ENCODE peak calls at places on chromosomes 5 and 9, in ten cellular contexts. J is upper lobe of right lung; M is tibial nerve; E is CD4-positive, alpha-beta T cell; A is GM23338; F is BJ; D is lower lobe of right lung; G is RWPE1; Q is HFF-Myc; K is type B pancreatic cell. Y is an unnamed sample.

GRCh38 chr9:16619341-16619740 is 251.1 kb downstream of the BNC2 start:
- DNase-seq in K (no peak), Q (no peak), J (no peak), D (no peak), M (no peak), G (no peak), F (no peak), E (no peak), A (no peak), Y (no peak)

GRCh38 chr5:38719916-38720315 is 125.9 kb upstream of the OSMR start:
- DNase-seq in E (no peak), J (no peak), Q (peak; percentile 81), A (no peak), M (no peak), D (no peak), G (peak; percentile 12), K (no peak), F (peak; percentile 82), Y (no peak)

GRCh38 chr5:112787261-112787660 is 49.6 kb downstream of the APC start:
- DNase-seq in M (no peak), F (no peak), Q (no peak), E (no peak), G (no peak), K (no peak), J (no peak), A (no peak), D (no peak), Y (no peak)

GRCh38 chr9:121735065-121735791 is 83.8 kb downstream of the DAB2IP start:
- DNase-seq in D (no peak), M (no peak), K (no peak), A (peak; percentile 86), G (peak; percentile 64), J (no peak), F (peak; percentile 41), E (no peak), Q (peak; percentile 51), Y (peak; percentile 48)

GRCh38 chr5:143448518-143448917 is 45.0 kb upstream of the NR3C1 start:
- DNase-seq in J (no peak), F (no peak), G (no peak), K (no peak), Q (no peak), E (no peak), A (no peak), D (no peak), M (no peak), Y (no peak)

GRCh38 chr5:110623875-110624274 is 102.6 kb downstream of the TMEM232 start:
- DNase-seq in K (no peak), M (no peak), Q (no peak), J (no peak), G (no peak), D (no peak), E (no peak), A (no peak), F (no peak), Y (no peak)

GRCh38 chr5:68287976-68288755 is 72.6 kb downstream of the PIK3R1 start:
- DNase-seq in Q (no peak), F (no peak), E (peak; percentile 19), G (peak; percentile 48), M (peak; percentile 25), D (peak; percentile 69), J (peak; percentile 76), A (peak; percentile 75), K (peak; percentile 84), Y (peak; percentile 73)

GRCh38 chr9:134057751-134058701 is 9.8 kb downstream of the BRD3 start:
- DNase-seq in E (no peak), D (peak; percentile 43), J (peak; percentile 61), Q (no peak), M (no peak), K (no peak), G (no peak), F (no peak), A (no peak), Y (no peak)

GRCh38 chr9:136695435-136695895 is 8.2 kb upstream of the AGPAT2 start:
- DNase-seq in J (peak; percentile 92), M (no peak), K (no peak), Q (no peak), D (peak; percentile 87), E (no peak), A (no peak), F (no peak), G (no peak), Y (no peak)

GRCh38 chr5:1006656-1007071 is 1.9 kb upstream of the NKD2 start:
- DNase-seq in M (peak; percentile 2), F (no peak), J (peak; percentile 50), K (peak; percentile 60), A (no peak), E (no peak), Q (no peak), G (no peak), D (peak; percentile 28), Y (no peak)

GRCh38 chr9:106945727-106946690 is 83.0 kb downstream of the ZNF462 start:
- DNase-seq in D (no peak), G (no peak), K (no peak), E (no peak), M (no peak), F (no peak), Q (peak; percentile 35), A (no peak), J (no peak), Y (no peak)

GRCh38 chr9:93666279-93666784 is 89.9 kb downstream of the PHF2 start:
- DNase-seq in F (no peak), D (peak; percentile 10), E (no peak), J (peak; percentile 45), A (no peak), Q (no peak), M (no peak), K (no peak), G (no peak), Y (no peak)

GRCh38 chr5:135113323-135113722 is 79.3 kb upstream of the PITX1 start:
- DNase-seq in K (no peak), Q (no peak), A (no peak), E (no peak), J (no peak), G (no peak), M (no peak), D (no peak), F (no peak), Y (no peak)

GRCh38 chr9:6449645-6450044 is 36.6 kb downstream of the UHRF2 start:
- DNase-seq in D (no peak), F (no peak), K (no peak), M (no peak), G (no peak), E (no peak), A (no peak), J (no peak), Q (no peak), Y (no peak)

GRCh38 chr9:130262061-130262745 is 3.4 kb upstream of the HMCN2 start:
- DNase-seq in F (no peak), J (no peak), M (no peak), G (no peak), D (no peak), E (no peak), K (no peak), A (no peak), Q (no peak), Y (no peak)

DNA sequence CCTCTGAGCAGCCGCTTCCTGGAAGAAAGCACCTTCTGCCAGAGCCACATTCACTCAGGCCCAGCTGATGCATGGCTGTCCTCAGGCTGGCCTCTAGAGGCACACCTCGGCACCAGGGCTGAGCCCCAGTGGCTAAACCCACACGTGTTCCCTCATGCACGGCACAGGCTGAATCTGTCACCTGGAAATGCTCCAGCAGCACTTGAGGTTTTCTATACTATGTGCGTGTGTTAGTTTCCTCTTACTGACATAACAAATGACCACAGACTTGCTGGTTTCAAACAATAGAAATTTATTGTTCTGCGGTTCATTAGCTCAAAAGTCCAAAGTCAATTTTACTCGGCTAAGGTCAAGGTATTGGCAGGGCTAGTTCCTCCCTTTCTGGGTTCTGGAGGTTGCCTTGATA is 141.4 kb downstream of the LRRC70 start:
- DNase-seq in J (no peak), E (no peak), Q (peak; percentile 12), M (no peak), K (peak; percentile 71), F (no peak), D (peak; percentile 53), G (peak; percentile 36), A (peak; percentile 77), Y (peak; percentile 37)
- TF ChIP-seq CTCF in J (peak; percentile 19), E (no peak), Q (no peak), M (no peak), K (peak; percentile 60), F (peak; percentile 19), D (no peak), G (peak; percentile 22), A (peak; percentile 60), Y (no peak)

GRCh38 chr9:5437254-5438216 is at the start of gene PLGRKT:
- DNase-seq in J (peak; percentile 97), F (peak; percentile 62), K (peak; percentile 87), E (peak; percentile 80), G (peak; percentile 59), M (peak; percentile 84), A (peak; percentile 97), Q (peak; percentile 80), D (peak; percentile 98), Y (peak; percentile 90)
- TF ChIP-seq CTCF in J (peak; percentile 30), F (no peak), K (peak; percentile 49), E (peak; percentile 18), G (peak; percentile 22), M (no peak), A (peak; percentile 19), Q (no peak), D (peak; percentile 30), Y (peak; percentile 17)

GRCh38 chr5:16664368-16664767 is 47.6 kb upstream of the RETREG1 start:
- DNase-seq in G (no peak), F (no peak), M (no peak), J (no peak), A (no peak), E (no peak), Q (no peak), K (no peak), D (no peak), Y (no peak)

GRCh38 chr5:16668194-16668593 is 51.4 kb upstream of the RETREG1 start:
- DNase-seq in A (no peak), K (no peak), Q (no peak), G (no peak), M (no peak), J (no peak), D (no peak), F (no peak), E (no peak), Y (no peak)

GRCh38 chr5:16666140-16666860 is 49.5 kb upstream of the RETREG1 start:
- DNase-seq in E (no peak), Q (no peak), J (no peak), K (no peak), M (no peak), A (no peak), G (no peak), D (no peak), F (no peak), Y (no peak)

GRCh38 chr5:16665611-16666010 is 48.8 kb upstream of the RETREG1 start:
- DNase-seq in D (no peak), E (no peak), F (no peak), Q (no peak), M (no peak), A (no peak), K (no peak), G (no peak), J (no peak), Y (no peak)

GRCh38 chr5:16666861-16667481 is 50.2 kb upstream of the RETREG1 start:
- DNase-seq in M (no peak), J (peak; percentile 66), G (no peak), Q (no peak), A (peak; percentile 17), E (no peak), K (no peak), F (no peak), D (no peak), Y (no peak)
- TF ChIP-seq CTCF in M (peak; percentile 28), J (peak; percentile 32), G (no peak), Q (peak; percentile 21), A (peak; percentile 52), E (peak; percentile 78), K (peak; percentile 63), F (peak; percentile 16), D (peak; percentile 30), Y (no peak)

GRCh38 chr5:172733179-172733973 is 37.6 kb downstream of the DUSP1 start:
- DNase-seq in E (no peak), D (peak; percentile 78), Q (peak; percentile 96), F (peak; percentile 99), M (peak; percentile 78), G (peak; percentile 97), K (no peak), J (peak; percentile 84), A (peak; percentile 34), Y (no peak)
- TF ChIP-seq CTCF in E (no peak), D (no peak), Q (no peak), F (no peak), M (no peak), G (no peak), K (peak; percentile 19), J (no peak), A (no peak), Y (no peak)